ENCODE peak calls at places on chromosomes 1 and 21, in eight cellular contexts. C, M, P, S, G, L, N and V are unnamed samples.

GRCh38 chr1:178493301-178493741 is 3.4 kb downstream of the CLEC20A start:
- DNase-seq in M (no peak), C (no peak), P (no peak), G (no peak), S (no peak), N (no peak), L (no peak), V (no peak)

GRCh38 chr1:218967836-218968235 is 205.8 kb upstream of the LYPLAL1 start:
- DNase-seq in S (no peak), L (no peak), N (peak), M (no peak), P (no peak), C (no peak), G (peak), V (no peak)

GRCh38 chr1:201491896-201492511 is 14.9 kb downstream of the CSRP1 start:
- DNase-seq in L (no peak), P (no peak), S (no peak), C (no peak), M (no peak), G (no peak), N (no peak), V (no peak)

GRCh38 chr1:163298340-163298739 is 23.4 kb upstream of the NUF2 start:
- DNase-seq in C (no peak), M (no peak), N (no peak), G (no peak), L (no peak), P (no peak), S (no peak), V (no peak)

GRCh38 chr1:27588256-27589232 is 15.4 kb downstream of the AHDC1 start:
- DNase-seq in C (no peak), M (no peak), S (no peak), N (peak), P (no peak), G (peak), L (no peak), V (no peak)

GRCh38 chr1:33512612-33513011 is 40.2 kb downstream of the ZSCAN20 start:
- DNase-seq in M (no peak), L (no peak), G (no peak), N (no peak), S (no peak), C (no peak), P (no peak), V (no peak)

GRCh38 chr1:151579436-151580225 is 32.2 kb upstream of the SNX27 start:
- DNase-seq in G (peak), M (no peak), N (peak), P (no peak), S (no peak), C (no peak), L (no peak), V (no peak)

GRCh38 chr1:155978973-155979429 is 654 bp upstream of the ARHGEF2 start:
- DNase-seq in L (no peak), C (no peak), P (no peak), S (no peak), N (no peak), G (peak), M (no peak), V (no peak)

GRCh38 chr1:48552420-48552819 is 80.4 kb upstream of the SPATA6 start:
- DNase-seq in C (no peak), M (no peak), P (no peak), L (no peak), S (no peak), N (peak), G (no peak), V (no peak)

GRCh38 chr1:84174051-84174556 is 30.0 kb downstream of the PRKACB start:
- DNase-seq in G (peak), M (no peak), S (no peak), N (peak), C (no peak), P (no peak), L (peak), V (no peak)

GRCh38 chr1:228743405-228743804 is 8.1 kb downstream of the RHOU start:
- DNase-seq in C (no peak), S (no peak), P (no peak), L (no peak), M (no peak), G (no peak), N (no peak), V (no peak)

GRCh38 chr1:219210067-219210466 is 36.4 kb downstream of the LYPLAL1 start:
- DNase-seq in M (no peak), N (no peak), C (no peak), P (no peak), L (no peak), S (no peak), G (peak), V (no peak)

GRCh38 chr1:21937372-21938121 is 437 bp upstream of the HSPG2 start:
- DNase-seq in L (no peak), P (peak), C (peak), G (peak), N (peak), M (no peak), S (no peak), V (peak)

GRCh38 chr1:67791686-67792475 is 41.4 kb downstream of the GNG12 start:
- DNase-seq in L (peak), N (peak), P (peak), M (peak), G (peak), S (peak), C (no peak), V (no peak)

GRCh38 chr1:94490556-94490955 is 51.0 kb downstream of the F3 start:
- DNase-seq in C (no peak), M (no peak), L (no peak), G (no peak), S (no peak), N (no peak), P (no peak), V (no peak)

GRCh38 chr1:206094024-206094423 is 23.2 kb downstream of the AVPR1B start:
- DNase-seq in C (no peak), L (no peak), G (no peak), N (no peak), P (no peak), M (no peak), S (no peak), V (no peak)

GRCh38 chr1:46724991-46725735 is 6.2 kb upstream of the EFCAB14 start:
- DNase-seq in G (peak), C (peak), L (peak), M (no peak), S (peak), P (peak), N (peak), V (peak)

GRCh38 chr1:1187938-1188337 is 14.3 kb downstream of the TTLL10 start:
- DNase-seq in L (no peak), P (no peak), N (no peak), G (peak), M (no peak), C (no peak), S (peak), V (no peak)

GRCh38 chr21:33185852-33186251 is 43.9 kb upstream of the IFNAR2 start:
- DNase-seq in C (no peak), P (no peak), M (no peak), L (no peak), N (no peak), G (no peak), S (no peak), V (no peak)

GRCh38 chr21:22711636-22712035 is 1713.4 kb downstream of the NCAM2 start:
- DNase-seq in P (no peak), N (peak), S (no peak), M (no peak), C (no peak), L (no peak), G (no peak), V (no peak)

GRCh38 chr21:42162831-42163510 is 56.0 kb upstream of the ABCG1 start:
- DNase-seq in N (no peak), P (no peak), C (no peak), G (no peak), S (no peak), M (no peak), L (no peak), V (no peak)

GRCh38 chr1:67668660-67669059 is 16.3 kb upstream of the GADD45A start:
- DNase-seq in L (no peak), C (no peak), P (no peak), S (no peak), M (no peak), G (peak), N (peak), V (no peak)

GRCh38 chr1:63922848-63923247 is 149.0 kb downstream of the ROR1 start:
- DNase-seq in M (no peak), S (no peak), P (no peak), G (no peak), L (no peak), C (no peak), N (no peak), V (no peak)

GRCh38 chr1:199512037-199512710 is 515.3 kb upstream of the NR5A2 start:
- DNase-seq in S (no peak), M (no peak), N (no peak), G (no peak), C (no peak), L (no peak), P (no peak), V (no peak)

GRCh38 chr1:41241748-41242644 is at the start of gene SCMH1:
- DNase-seq in L (peak), N (peak), M (no peak), G (peak), S (no peak), P (peak), C (peak), V (peak)

GRCh38 chr1:156394082-156394481 is 25.1 kb downstream of the RHBG start:
- DNase-seq in P (no peak), M (no peak), G (no peak), C (no peak), S (no peak), N (no peak), L (no peak), V (no peak)

GRCh38 chr1:6171546-6172124 is 8.5 kb downstream of the CHD5 start:
- DNase-seq in N (no peak), P (no peak), G (no peak), M (no peak), C (no peak), S (no peak), L (peak), V (no peak)

GRCh38 chr1:36542962-36543515 is 60.3 kb upstream of the CSF3R start:
- DNase-seq in S (no peak), P (no peak), N (no peak), M (no peak), G (no peak), L (peak), C (no peak), V (no peak)

GRCh38 chr1:101238041-101238515 is 1.3 kb downstream of the S1PR1 start:
- DNase-seq in G (no peak), S (no peak), L (no peak), M (no peak), P (no peak), C (no peak), N (no peak), V (no peak)

GRCh38 chr1:166952002-166952746 is 23.2 kb downstream of the ILDR2 start:
- DNase-seq in S (no peak), M (peak), C (no peak), N (peak), G (peak), L (no peak), P (no peak), V (no peak)

GRCh38 chr1:9558271-9558945 is 19.1 kb downstream of the SLC25A33 start:
- DNase-seq in L (no peak), S (no peak), G (no peak), N (no peak), P (no peak), M (no peak), C (no peak), V (no peak)

GRCh38 chr1:15192916-15193550 is 39.5 kb downstream of the TMEM51 start:
- DNase-seq in P (no peak), C (no peak), S (no peak), N (no peak), M (no peak), L (no peak), G (no peak), V (no peak)

GRCh38 chr1:18282851-18283600 is 175.4 kb downstream of the IGSF21 start:
- DNase-seq in S (no peak), M (no peak), P (no peak), C (no peak), N (no peak), G (no peak), L (no peak), V (no peak)

GRCh38 chr1:207822602-207823451 is 71.0 kb downstream of the CD46 start:
- DNase-seq in N (no peak), S (no peak), P (peak), L (peak), G (peak), C (peak), M (peak), V (no peak)

GRCh38 chr1:3907031-3907534 is 7.0 kb upstream of the C1orf174 start:
- DNase-seq in N (no peak), S (no peak), M (no peak), L (no peak), C (no peak), P (no peak), G (no peak), V (no peak)

DNA sequence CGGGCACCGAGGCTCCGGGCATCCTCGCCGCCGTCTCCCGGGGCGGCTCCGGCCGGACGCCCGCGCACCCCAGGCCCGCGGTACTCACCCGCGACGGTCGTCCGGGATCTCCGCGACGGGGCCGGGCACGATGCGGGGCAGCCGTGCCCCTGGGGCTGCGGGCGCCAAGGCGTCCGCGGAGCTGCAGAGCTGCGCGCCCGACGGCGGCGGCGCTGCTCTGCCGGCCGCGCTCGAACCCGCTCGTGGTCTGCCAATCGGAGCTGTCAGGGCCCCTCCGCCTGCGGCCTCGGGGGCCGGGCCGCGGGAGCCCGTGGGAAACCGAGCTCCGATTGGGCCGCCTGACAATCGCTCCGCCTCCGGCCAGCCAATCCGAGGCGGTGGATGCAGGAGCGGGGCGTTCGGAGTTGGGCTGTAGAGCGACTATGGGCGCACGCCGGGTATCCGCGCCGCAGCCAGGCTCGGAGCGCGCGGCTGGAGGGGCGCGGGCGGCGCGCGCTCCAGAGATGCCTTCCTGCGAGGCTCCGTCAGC is 100.6 kb upstream of the SOD1 start:
- DNase-seq in P (peak), L (peak), N (peak), G (peak), C (peak), M (peak), S (peak), V (peak)
- TF ChIP-seq CTCF in P (peak), L (no peak), N (peak), G (no peak), C (no peak), M (no peak), S (no peak), V (peak)

GRCh38 chr1:186042216-186042615 is 308.0 kb downstream of the HMCN1 start:
- DNase-seq in S (no peak), M (no peak), L (no peak), G (no peak), N (peak), P (no peak), C (no peak), V (no peak)
- TF ChIP-seq CTCF in S (no peak), M (no peak), L (no peak), G (no peak), N (no peak), P (no peak), C (no peak), V (no peak)

GRCh38 chr21:39788383-39788782 is 43.4 kb downstream of the IGSF5 start:
- DNase-seq in M (peak), C (no peak), N (peak), S (peak), L (peak), G (peak), P (peak), V (peak)
- TF ChIP-seq CTCF in M (peak), C (no peak), N (peak), S (peak), L (peak), G (peak), P (peak), V (peak)

GRCh38 chr21:45210461-45210983 is 77.2 kb downstream of the POFUT2 start:
- DNase-seq in L (no peak), M (no peak), C (no peak), G (no peak), P (no peak), S (no peak), N (no peak), V (no peak)

GRCh38 chr21:45215214-45215613 is 72.5 kb downstream of the POFUT2 start:
- DNase-seq in M (no peak), P (no peak), S (no peak), C (no peak), N (no peak), G (no peak), L (no peak), V (no peak)

GRCh38 chr21:45209685-45210284 is 77.9 kb downstream of the POFUT2 start:
- DNase-seq in L (no peak), S (no peak), P (no peak), N (no peak), G (no peak), C (no peak), M (no peak), V (no peak)

GRCh38 chr21:45211661-45212060 is 76.0 kb downstream of the POFUT2 start:
- DNase-seq in M (no peak), G (no peak), L (no peak), S (no peak), P (no peak), N (no peak), C (no peak), V (no peak)

GRCh38 chr21:45213392-45213791 is 74.3 kb downstream of the POFUT2 start:
- DNase-seq in S (no peak), L (no peak), P (no peak), C (no peak), M (no peak), N (no peak), G (no peak), V (no peak)
- TF ChIP-seq CTCF in S (no peak), L (no peak), P (no peak), C (no peak), M (no peak), N (no peak), G (no peak), V (no peak)

GRCh38 chr1:65717815-65718454 is 74.8 kb upstream of the PDE4B start:
- DNase-seq in G (peak), P (no peak), M (no peak), L (no peak), C (no peak), N (peak), S (peak), V (no peak)
- TF ChIP-seq CTCF in G (peak), P (no peak), M (no peak), L (no peak), C (no peak), N (peak), S (peak), V (no peak)

GRCh38 chr21:45537111-45537745 is 5.0 kb downstream of the SLC19A1 start:
- DNase-seq in L (no peak), G (no peak), C (no peak), M (no peak), P (no peak), N (no peak), S (no peak), V (no peak)

GRCh38 chr21:45537746-45538291 is 4.4 kb downstream of the SLC19A1 start:
- DNase-seq in S (no peak), N (no peak), C (no peak), L (no peak), G (no peak), P (no peak), M (no peak), V (no peak)

GRCh38 chr21:45539046-45539795 is 3.0 kb downstream of the SLC19A1 start:
- DNase-seq in S (no peak), N (no peak), P (peak), L (no peak), G (no peak), C (no peak), M (no peak), V (no peak)

GRCh38 chr21:45539796-45540600 is 2.2 kb downstream of the SLC19A1 start:
- DNase-seq in C (no peak), P (peak), M (no peak), L (no peak), N (no peak), G (no peak), S (no peak), V (no peak)

DNA sequence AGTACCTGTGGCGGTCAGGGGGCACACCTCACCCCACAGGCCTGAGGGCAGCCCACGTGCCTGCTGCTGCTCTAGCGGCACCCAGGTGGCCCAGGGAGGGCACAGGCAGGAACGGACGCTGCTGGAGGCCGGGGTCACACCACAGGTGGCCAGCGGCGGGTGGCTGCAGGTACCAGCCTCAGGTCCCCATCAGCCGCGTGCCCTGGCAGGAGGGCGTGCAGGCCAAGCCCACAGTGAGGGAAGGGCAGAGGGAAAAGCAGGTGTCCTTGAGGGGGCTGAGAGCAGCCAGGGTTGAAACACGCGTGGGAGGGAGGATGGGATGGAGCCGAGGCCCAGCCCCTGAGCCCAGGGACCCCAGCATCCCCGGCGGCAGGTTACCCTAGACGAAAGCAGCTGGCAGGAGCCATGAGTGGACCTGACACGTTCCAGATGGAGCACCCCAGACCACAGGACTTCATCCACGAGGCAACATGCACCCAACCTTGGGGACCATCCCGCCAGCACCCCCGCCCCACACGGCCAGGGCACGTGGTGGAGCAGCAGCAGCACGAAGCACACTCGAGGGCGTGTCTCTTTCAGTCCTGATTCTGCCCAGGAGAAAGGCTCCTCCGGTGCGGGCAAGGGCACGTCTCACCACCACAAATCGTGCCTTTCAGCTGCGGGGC is 3.7 kb downstream of the SLC19A1 start:
- DNase-seq in G (no peak), P (no peak), S (no peak), M (no peak), N (no peak), L (no peak), C (no peak), V (no peak)
- TF ChIP-seq CTCF in G (no peak), P (no peak), S (no peak), M (no peak), N (no peak), L (no peak), C (no peak), V (no peak)

DNA sequence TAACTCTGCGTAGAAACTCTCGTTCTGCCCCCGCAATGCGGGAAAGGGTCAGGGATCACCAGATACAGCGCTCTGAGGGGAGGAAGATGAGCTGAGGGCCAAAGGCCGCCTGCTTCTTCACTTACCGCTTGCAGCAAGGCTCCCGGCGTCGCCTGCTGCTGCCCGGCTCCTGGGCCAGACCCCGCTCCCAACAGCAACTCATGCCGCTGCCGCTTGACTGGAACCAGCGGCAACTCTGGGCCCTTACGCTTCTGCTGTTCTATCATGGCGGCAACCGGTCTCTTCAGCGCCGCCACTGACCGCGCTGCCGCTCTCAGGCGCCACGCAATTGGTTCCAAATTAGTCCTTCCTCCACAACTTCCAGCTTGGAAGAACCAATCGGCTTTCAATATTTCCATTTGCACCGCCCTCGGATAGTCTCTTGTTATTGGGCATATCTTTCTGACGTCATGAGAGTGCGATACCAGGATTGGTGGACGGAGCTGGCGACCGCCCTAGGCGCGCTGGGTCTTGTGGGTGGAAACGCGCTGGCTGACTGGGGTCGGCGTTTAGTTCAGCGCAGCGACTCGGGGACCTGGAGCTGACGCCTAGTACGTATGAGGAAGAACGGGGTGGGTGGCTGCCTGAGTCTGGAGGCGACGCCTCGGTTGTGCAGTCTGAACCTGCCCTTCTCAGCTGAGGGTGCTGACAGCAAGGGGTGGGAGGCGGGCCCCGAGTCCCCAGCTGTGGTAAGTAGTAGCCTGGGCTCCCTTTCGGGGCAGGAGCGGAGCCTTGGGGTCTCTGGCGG is at the start of the genes SNRNP40 and ZCCHC17:
- DNase-seq in M (peak), N (peak), C (peak), L (peak), G (peak), S (peak), P (peak), V (peak)
- TF ChIP-seq CTCF in M (peak), N (peak), C (no peak), L (no peak), G (no peak), S (peak), P (no peak), V (no peak)